ENCODE peak calls at places on chromosomes 3 and 15, in seven cellular contexts. N, D, F, I, C, R and W are unnamed samples.

GRCh38 chr3:183743231-183743630 is 45.6 kb downstream of the YEATS2 start:
- DNase-seq in N (no peak), D (no peak), F (no peak), I (no peak), C (no peak), R (no peak), W (no peak)

GRCh38 chr3:53820084-53820483 is 26.1 kb downstream of the CHDH start:
- DNase-seq in N (no peak), D (no peak), F (no peak), I (no peak), C (no peak), R (no peak), W (no peak)

GRCh38 chr15:99925661-99926461 is 192.6 kb upstream of the LYSMD4 start:
- DNase-seq in N (no peak), D (no peak), F (peak), I (peak), C (peak), R (peak), W (peak)

GRCh38 chr3:61169621-61170251 is 81.5 kb downstream of the FHIT start:
- DNase-seq in N (no peak), D (no peak), F (no peak), I (no peak), C (no peak), R (no peak), W (no peak)

GRCh38 chr15:65081758-65082157 is 5.2 kb downstream of the KBTBD13 start:
- DNase-seq in N (no peak), D (peak), F (no peak), I (peak), C (no peak), R (no peak), W (no peak)

GRCh38 chr15:68205949-68206539 is 912 bp upstream of the CALML4 start:
- DNase-seq in N (no peak), D (no peak), F (no peak), I (no peak), C (peak), R (no peak), W (no peak)

GRCh38 chr3:134536760-134537159 is 50.9 kb downstream of the CEP63 start:
- DNase-seq in N (no peak), D (no peak), F (no peak), I (no peak), C (no peak), R (no peak), W (peak)

GRCh38 chr3:152595975-152596832 is 238.7 kb upstream of the P2RY1 start:
- DNase-seq in N (peak), D (peak), F (no peak), I (no peak), C (no peak), R (peak), W (peak)

GRCh38 chr3:128787256-128788253 is 61.6 kb downstream of the RAB7A start:
- DNase-seq in N (peak), D (peak), F (peak), I (peak), C (no peak), R (peak), W (peak)

GRCh38 chr3:39408493-39409372 is 2.2 kb downstream of the RPSA start:
- DNase-seq in N (peak), D (no peak), F (no peak), I (no peak), C (no peak), R (no peak), W (no peak)

GRCh38 chr3:58260261-58260731 is 22.7 kb downstream of the ABHD6 start:
- DNase-seq in N (no peak), D (peak), F (no peak), I (peak), C (no peak), R (no peak), W (peak)

GRCh38 chr15:62119224-62119925 is 45.7 kb downstream of the C2CD4B start:
- DNase-seq in N (peak), D (peak), F (no peak), I (peak), C (no peak), R (peak), W (peak)

GRCh38 chr15:51069983-51070382 is 24.7 kb downstream of the TNFAIP8L3 start:
- DNase-seq in N (no peak), D (no peak), F (no peak), I (no peak), C (no peak), R (no peak), W (no peak)

GRCh38 chr15:45802140-45802539 is 167.3 kb downstream of the SQOR start:
- DNase-seq in N (no peak), D (no peak), F (no peak), I (peak), C (no peak), R (no peak), W (no peak)

GRCh38 chr3:168511428-168512014 is 415.8 kb upstream of the GOLIM4 start:
- DNase-seq in N (peak), D (peak), F (peak), I (peak), C (no peak), R (peak), W (peak)

GRCh38 chr3:72591522-72592421 is 256.5 kb downstream of the SHQ1 start:
- DNase-seq in N (no peak), D (peak), F (no peak), I (peak), C (no peak), R (peak), W (peak)

GRCh38 chr15:52383100-52383588 is 87.5 kb upstream of the MYO5C start:
- DNase-seq in N (no peak), D (peak), F (no peak), I (peak), C (no peak), R (peak), W (no peak)

GRCh38 chr3:111720681-111721380 is 125.7 kb upstream of the ZBED2 start:
- DNase-seq in N (no peak), D (no peak), F (no peak), I (no peak), C (no peak), R (no peak), W (no peak)
- H3K4me3 ChIP-seq in N (no peak), D (no peak), F (no peak), I (no peak), C (no peak), R (no peak), W (no peak)

GRCh38 chr3:177754508-177754921 is 557.2 kb upstream of the TBL1XR1 start:
- DNase-seq in N (no peak), D (no peak), F (no peak), I (no peak), C (no peak), R (no peak), W (no peak)

GRCh38 chr3:177752841-177753240 is 555.6 kb upstream of the TBL1XR1 start:
- DNase-seq in N (no peak), D (no peak), F (peak), I (no peak), C (no peak), R (no peak), W (no peak)

GRCh38 chr3:177751770-177752169 is 554.5 kb upstream of the TBL1XR1 start:
- DNase-seq in N (peak), D (no peak), F (no peak), I (no peak), C (no peak), R (no peak), W (no peak)

GRCh38 chr3:177750436-177750835 is 553.2 kb upstream of the TBL1XR1 start:
- DNase-seq in N (no peak), D (peak), F (no peak), I (no peak), C (no peak), R (no peak), W (no peak)

DNA sequence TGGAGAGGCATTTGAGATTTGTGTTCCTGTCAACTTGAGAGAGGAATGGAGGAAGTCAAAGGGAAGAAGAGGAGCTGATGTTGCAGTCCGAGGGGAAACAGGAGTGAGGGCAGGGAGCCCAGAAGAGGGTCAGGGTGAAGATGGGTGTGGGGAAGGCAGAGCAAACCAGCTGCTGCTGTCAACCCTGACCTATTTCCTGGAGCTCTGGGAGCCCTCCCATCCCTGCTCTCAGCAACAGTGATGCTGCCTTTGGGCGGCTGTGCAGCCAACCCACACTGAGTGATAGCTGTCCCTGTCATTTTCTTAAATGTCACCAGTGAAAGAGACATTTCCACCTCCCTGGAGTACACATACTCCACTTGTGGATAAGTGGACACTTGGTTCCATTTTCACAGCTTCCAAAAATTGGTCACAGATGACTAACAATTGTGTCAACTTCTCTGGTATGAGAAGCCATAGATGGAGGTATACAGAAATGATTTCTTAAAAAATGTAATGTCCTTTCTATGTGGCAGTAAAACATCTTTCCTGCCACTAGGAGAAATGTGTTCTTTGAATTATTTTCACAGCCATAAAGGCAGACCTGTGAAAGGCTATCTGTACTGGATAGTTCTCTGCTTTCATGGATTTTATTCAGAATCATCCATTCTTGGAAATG is 556.3 kb upstream of the TBL1XR1 start:
- DNase-seq in N (no peak), D (peak), F (peak), I (peak), C (peak), R (peak), W (peak)
- TF ChIP-seq CTCF in N (no peak), D (no peak), F (peak), I (peak), C (no peak), R (no peak), W (no peak)

DNA sequence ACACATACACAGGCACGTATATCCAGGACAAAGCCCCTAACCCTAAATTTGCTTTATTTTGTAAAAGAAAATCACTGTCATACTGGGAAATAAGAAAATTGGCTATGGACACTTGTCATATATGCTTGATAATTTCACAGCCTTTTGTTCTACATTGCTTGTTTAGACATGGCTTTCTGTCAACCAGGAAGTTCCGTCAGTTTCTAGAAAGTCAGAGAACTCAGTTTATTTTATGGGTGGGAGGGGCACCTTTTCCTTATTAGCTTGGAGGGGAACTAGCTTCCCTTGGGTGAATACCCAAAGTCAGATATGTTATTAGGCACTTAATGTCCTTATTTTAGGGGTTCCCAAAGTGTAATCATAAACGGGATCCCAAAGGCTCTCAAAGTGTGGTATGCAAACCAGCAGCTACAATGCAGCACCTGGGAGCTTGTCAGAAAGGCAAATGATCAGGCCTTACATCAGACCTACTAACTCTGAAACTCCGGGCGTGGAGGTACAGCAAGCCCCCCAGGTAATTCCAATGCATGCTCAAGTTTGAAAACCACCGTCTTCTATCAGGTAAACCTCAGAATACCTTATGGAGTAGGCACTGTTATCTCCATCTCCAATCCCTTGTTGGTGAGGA is 50.1 kb downstream of the CADPS start:
- DNase-seq in N (peak), D (no peak), F (no peak), I (no peak), C (no peak), R (no peak), W (no peak)
- H3K4me3 ChIP-seq in N (peak), D (no peak), F (no peak), I (no peak), C (no peak), R (no peak), W (no peak)

GRCh38 chr3:118636841-118637240 is 397.8 kb downstream of the IGSF11 start:
- DNase-seq in N (no peak), D (no peak), F (peak), I (peak), C (no peak), R (no peak), W (no peak)
- TF ChIP-seq CTCF in N (no peak), D (peak), F (no peak), I (peak), C (no peak), R (no peak), W (no peak)

GRCh38 chr3:112130638-112130993 is 2.4 kb downstream of the GCSAM start:
- DNase-seq in N (peak), D (no peak), F (no peak), I (no peak), C (no peak), R (no peak), W (no peak)

GRCh38 chr3:112129925-112130637 is 3.0 kb downstream of the GCSAM start:
- DNase-seq in N (peak), D (no peak), F (no peak), I (no peak), C (no peak), R (no peak), W (no peak)

GRCh38 chr3:112132554-112132953 is 494 bp downstream of the GCSAM start:
- DNase-seq in N (peak), D (no peak), F (no peak), I (no peak), C (no peak), R (no peak), W (no peak)

GRCh38 chr3:112132088-112132487 is 960 bp downstream of the GCSAM start:
- DNase-seq in N (peak), D (no peak), F (no peak), I (no peak), C (no peak), R (no peak), W (no peak)

DNA sequence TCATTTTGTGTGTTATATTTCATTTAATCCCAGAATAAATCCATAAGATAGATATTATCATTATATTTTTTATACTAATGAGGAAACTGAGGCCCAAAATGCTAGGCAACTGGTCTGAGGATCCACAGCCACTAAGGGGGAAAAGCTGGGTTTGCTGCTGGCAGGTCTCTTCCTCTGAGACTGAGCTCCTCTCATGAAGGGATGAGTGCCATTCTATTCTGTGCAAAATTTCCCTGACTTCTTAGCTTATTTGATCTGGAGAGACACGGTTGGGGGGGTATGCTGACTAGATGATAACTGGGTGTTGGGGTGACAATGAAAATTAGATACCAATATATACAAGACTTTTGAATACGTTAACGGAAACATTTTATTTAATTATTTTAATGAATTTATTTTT is 1.9 kb downstream of the GCSAM start:
- DNase-seq in N (peak), D (no peak), F (no peak), I (no peak), C (no peak), R (no peak), W (no peak)
- H3K4me3 ChIP-seq in N (peak), D (no peak), F (no peak), I (no peak), C (no peak), R (no peak), W (no peak)

GRCh38 chr15:60814062-60814461 is 335.1 kb upstream of the ICE2 start:
- DNase-seq in N (no peak), D (no peak), F (no peak), I (no peak), C (no peak), R (peak), W (peak)

GRCh38 chr15:60814855-60815254 is 335.9 kb upstream of the ICE2 start:
- DNase-seq in N (no peak), D (no peak), F (no peak), I (no peak), C (no peak), R (no peak), W (no peak)

GRCh38 chr15:60809375-60809774 is 330.4 kb upstream of the ICE2 start:
- DNase-seq in N (no peak), D (no peak), F (no peak), I (no peak), C (no peak), R (no peak), W (no peak)

GRCh38 chr15:60819860-60820259 is 340.9 kb upstream of the ICE2 start:
- DNase-seq in N (no peak), D (no peak), F (no peak), I (no peak), C (no peak), R (no peak), W (no peak)

DNA sequence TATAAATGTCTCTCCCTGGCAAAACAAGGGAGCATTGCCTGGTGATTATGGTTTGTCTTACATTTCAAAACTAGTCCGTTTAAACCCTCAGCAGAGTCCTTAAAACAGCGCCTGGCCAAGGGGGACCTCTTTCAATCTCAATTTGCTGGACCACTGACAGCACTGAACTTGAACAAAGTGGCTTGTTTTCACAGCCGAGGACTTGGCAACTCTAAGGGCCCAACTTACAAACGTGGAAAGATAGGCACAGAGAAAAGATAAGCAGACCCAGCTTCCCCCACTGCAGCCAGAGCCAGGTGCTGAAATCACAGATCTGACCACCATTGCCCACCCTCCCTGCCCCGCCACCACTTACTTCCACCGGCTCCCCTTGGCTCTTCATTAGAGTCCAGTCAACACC is 336.4 kb upstream of the ICE2 start:
- DNase-seq in N (no peak), D (no peak), F (no peak), I (no peak), C (no peak), R (no peak), W (no peak)
- TF ChIP-seq CTCF in N (no peak), D (no peak), F (no peak), I (no peak), C (no peak), R (no peak), W (no peak)